ENCODE peak calls at places on chromosomes 11 and 22, in six cellular contexts. Z is right lobe of liver, D is A549, P is esophagus squamous epithelium, Q is ovary, G is HCT116. W is an unnamed sample.

GRCh38 chr11:131925829-131926228 is 555.4 kb downstream of the NTM start:
- DNase-seq in Z (no peak), D (no peak), P (no peak), Q (no peak), G (no peak), W (no peak)

GRCh38 chr11:83122050-83122449 is 34.9 kb upstream of the PCF11 start:
- DNase-seq in Z (no peak), D (no peak), P (no peak), Q (no peak), G (no peak), W (no peak)

GRCh38 chr11:128544625-128545024 is 42.7 kb downstream of the ETS1 start:
- DNase-seq in Z (no peak), D (no peak), P (no peak), Q (no peak), G (no peak), W (no peak)

GRCh38 chr11:10742460-10743208 is 8.4 kb upstream of the CTR9 start:
- DNase-seq in Z (no peak), D (no peak), P (no peak), Q (no peak), G (no peak), W (no peak)

GRCh38 chr22:30079952-30080533 is at the start of gene HORMAD2:
- DNase-seq in Z (peak; percentile 80), D (no peak), P (no peak), Q (no peak), G (no peak), W (no peak)

GRCh38 chr11:64697663-64698375 is 25.2 kb downstream of the NRXN2 start:
- DNase-seq in Z (no peak), D (no peak), P (no peak), Q (no peak), G (no peak), W (no peak)

GRCh38 chr11:121800240-121800639 is 315.8 kb downstream of the BLID start:
- DNase-seq in Z (no peak), D (no peak), P (no peak), Q (no peak), G (no peak), W (no peak)

GRCh38 chr11:86942212-86942611 is 13.0 kb downstream of the FZD4 start:
- DNase-seq in Z (no peak), D (no peak), P (no peak), Q (no peak), G (no peak), W (no peak)

GRCh38 chr11:73338279-73338678 is 30.2 kb downstream of the ARHGEF17 start:
- DNase-seq in Z (no peak), D (no peak), P (no peak), Q (no peak), G (no peak), W (no peak)

GRCh38 chr22:29265306-29265705 is 2.5 kb downstream of the RHBDD3 start:
- DNase-seq in Z (no peak), D (no peak), P (no peak), Q (peak; percentile 23), G (no peak), W (no peak)

GRCh38 chr11:25733777-25734176 is 598.2 kb upstream of the ANO3 start:
- DNase-seq in Z (no peak), D (no peak), P (no peak), Q (no peak), G (no peak), W (no peak)

GRCh38 chr11:130561441-130561881 is 113.0 kb downstream of the ADAMTS15 start:
- DNase-seq in Z (no peak), D (no peak), P (no peak), Q (no peak), G (no peak), W (no peak)

GRCh38 chr11:59610289-59610688 is 5.3 kb downstream of the OSBP start:
- DNase-seq in Z (no peak), D (no peak), P (no peak), Q (no peak), G (no peak), W (no peak)

DNA sequence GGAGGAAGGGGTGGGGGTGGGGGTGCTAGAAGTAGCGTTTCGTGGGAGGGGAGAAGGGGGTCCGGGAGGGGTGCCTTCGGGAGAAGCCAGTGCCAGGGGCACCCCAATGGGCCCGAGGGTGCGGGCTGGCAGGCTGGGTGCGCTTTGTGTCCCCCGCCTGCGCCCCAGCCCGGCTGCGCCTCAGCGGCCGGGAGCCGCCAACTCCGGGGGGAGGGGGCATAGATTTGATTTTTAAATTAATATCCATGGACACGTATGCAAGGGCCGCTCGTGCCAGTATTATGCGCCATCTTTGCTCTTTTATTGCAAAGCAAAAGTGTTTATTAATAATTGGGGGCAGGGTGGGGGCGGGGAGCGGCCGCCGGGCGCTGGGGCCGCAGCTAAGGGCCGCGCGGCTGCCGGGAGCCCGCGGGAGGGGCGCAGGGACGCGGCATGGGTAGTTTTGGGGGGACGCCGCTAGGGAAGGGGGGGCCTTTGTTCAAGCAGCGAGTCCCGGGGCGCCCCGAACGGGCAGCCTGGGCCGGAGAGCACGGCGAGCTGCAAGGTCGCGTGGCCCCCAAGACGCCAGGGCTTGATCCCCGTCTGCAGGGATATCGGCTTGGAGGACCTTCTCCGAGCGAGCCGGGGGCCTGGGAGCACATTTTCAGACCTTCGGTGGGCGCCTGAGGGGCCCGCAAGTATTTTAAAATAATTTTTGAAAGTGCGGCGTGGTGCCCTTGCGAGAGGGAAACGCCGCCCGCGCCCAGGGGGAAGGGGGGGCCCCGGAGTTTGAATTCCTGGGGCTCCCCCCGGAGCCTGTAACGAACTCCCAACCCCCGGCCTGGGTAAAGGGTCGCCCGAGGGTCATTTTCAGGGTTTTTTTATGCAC is 959 bp downstream of the CCND1 start:
- DNase-seq in Z (peak; percentile 30), D (no peak), P (no peak), Q (no peak), G (no peak), W (no peak)
- TF ChIP-seq POLR2A in Z (no peak), D (no peak), P (no peak), Q (no peak), G (no peak), W (no peak)

GRCh38 chr11:61791737-61792309 is 576 bp downstream of the TMEM258 start:
- DNase-seq in Z (peak; percentile 51), D (peak; percentile 82), P (no peak), Q (peak; percentile 85), G (peak; percentile 63), W (peak; percentile 78)

GRCh38 chr11:61793084-61793828 is 545 bp downstream of the FEN1 start:
- DNase-seq in Z (no peak), D (peak; percentile 47), P (no peak), Q (no peak), G (no peak), W (no peak)

GRCh38 chr11:61793829-61794204 is 1.1 kb downstream of the FEN1 start:
- DNase-seq in Z (no peak), D (no peak), P (no peak), Q (no peak), G (no peak), W (no peak)

GRCh38 chr11:61794579-61794978 is 1.9 kb downstream of the FEN1 start:
- DNase-seq in Z (no peak), D (no peak), P (no peak), Q (no peak), G (no peak), W (no peak)

GRCh38 chr11:61792310-61793083 is at the start of the genes FEN1 and TMEM258:
- DNase-seq in Z (peak; percentile 91), D (peak; percentile 92), P (peak; percentile 62), Q (peak; percentile 87), G (peak; percentile 88), W (peak; percentile 89)
- TF ChIP-seq CTCF in Z (no peak), D (no peak), P (no peak), Q (no peak), G (no peak), W (no peak)

DNA sequence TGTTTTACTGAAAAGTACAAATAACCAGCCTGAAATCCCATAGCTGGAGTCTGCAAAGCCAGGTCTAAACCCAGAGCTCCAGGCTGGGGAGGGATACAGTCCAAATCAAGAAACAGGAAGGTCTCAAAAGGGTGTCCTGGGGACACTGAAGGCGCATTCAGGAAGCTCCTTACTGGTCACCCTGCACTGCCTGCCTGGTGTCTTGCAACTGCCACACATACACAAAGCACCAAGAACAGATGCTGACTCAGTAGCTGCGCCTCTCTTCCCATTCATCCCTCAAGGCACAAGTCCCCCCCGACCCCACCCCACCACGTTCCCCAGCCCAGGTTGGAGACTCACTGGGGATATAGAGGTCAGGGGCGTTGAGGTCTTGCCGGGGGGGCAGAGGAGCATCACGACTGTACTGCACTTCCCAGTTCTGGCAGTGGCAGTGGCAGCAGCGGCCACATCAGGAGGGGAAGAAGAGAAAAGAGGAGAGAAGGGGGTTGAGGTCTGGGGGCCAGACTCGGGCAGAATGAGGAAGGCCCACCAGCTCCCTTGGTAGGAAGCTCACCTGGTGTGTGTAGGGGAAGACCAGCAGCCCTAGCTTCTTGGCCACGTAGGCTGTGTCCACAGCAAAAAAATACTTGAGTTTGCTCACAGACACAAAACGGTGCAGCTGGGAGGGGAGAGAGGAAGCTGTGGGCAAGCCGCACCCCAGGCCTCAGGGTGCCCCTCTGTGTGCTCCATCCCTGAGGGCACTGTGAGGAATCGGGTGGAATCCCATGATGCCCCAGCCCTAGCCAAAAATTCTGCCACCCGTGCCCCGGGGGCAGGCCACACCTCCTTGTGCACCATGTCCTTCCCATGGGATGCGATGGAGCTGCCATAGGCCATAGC is 1.4 kb downstream of the YIF1A start:
- DNase-seq in Z (no peak), D (no peak), P (no peak), Q (peak; percentile 23), G (no peak), W (no peak)
- TF ChIP-seq POLR2A in Z (no peak), D (no peak), P (no peak), Q (no peak), G (no peak), W (no peak)

DNA sequence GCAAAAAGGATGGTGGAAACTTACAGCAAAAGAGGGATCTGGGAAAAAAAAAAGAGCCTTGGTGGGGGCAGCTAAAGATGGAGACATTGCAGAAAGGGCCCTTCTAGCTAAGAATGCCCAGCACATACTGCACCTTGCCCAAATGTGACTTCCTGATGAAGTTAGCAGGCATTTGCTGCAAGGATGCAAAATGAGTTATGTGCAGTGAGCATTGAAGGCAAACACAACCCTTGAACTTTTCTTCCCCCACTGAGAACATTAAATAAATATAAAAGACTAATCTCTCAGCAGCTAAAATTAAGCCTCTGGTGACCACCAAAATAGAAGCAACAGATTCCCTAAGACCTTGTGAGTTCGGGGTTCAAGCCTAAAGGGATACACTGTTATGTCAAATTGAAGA is 129.9 kb downstream of the ARL14EP start:
- DNase-seq in Z (no peak), D (no peak), P (no peak), Q (no peak), G (no peak), W (no peak)
- TF ChIP-seq CTCF in Z (no peak), D (no peak), P (no peak), Q (no peak), G (no peak), W (no peak)

DNA sequence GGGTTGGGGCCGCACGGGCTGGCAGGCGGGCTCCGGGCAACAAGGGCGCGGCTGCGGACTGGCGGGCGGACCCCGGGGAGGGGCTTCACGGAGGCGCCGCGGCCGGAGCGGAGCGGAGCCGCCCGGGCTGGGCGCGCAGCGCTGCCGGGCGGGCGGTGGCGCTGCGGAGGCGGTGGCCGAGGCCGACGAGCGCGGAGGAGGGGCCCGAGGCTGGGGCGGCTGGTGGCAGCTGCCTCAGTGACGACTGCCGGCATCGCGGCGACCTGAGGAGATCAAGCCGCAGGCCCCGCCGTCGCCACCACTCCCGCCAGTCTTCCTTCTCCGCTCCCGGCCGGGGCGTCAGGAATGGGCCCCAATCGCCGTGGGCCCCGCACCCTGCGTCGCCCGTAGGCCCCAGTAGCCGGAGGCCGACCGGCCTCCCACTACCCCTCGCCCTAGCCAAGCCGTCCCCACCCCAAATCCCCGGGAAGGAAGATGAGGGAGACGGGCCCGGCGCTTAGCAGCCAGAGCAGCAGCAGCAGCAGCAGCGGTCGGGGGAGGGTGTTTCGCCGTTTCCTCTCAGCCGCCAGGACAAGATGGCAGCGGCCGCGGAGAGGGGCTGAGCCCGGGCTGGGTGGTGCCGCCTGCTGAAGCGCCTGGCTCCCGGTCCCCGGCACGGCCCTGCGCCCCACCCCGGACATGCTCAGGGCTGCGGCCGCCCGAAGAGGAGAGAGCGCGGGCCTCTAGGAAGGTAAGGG is at the start of gene HIPK3:
- DNase-seq in Z (peak; percentile 91), D (peak; percentile 77), P (peak; percentile 22), Q (peak; percentile 79), G (no peak), W (peak; percentile 83)
- TF ChIP-seq POLR2A in Z (peak; percentile 95), D (peak; percentile 75), P (peak; percentile 85), Q (peak; percentile 80), G (no peak), W (peak; percentile 91)

W was measured in body of pancreas.